ENCODE peak calls at places on chromosomes 11 and 22, in five cellular contexts. Z, K, R, H and N are unnamed samples.
A peak's percentile ranks its signal among the peaks of the same experiment; 100 is the strongest.

GRCh38 chr22:50274311-50274710 is 4.1 kb upstream of the MAPK11 start:
- DNase-seq in H (no peak), K (peak; percentile 66), Z (no peak), R (peak; percentile 73), N (peak; percentile 57)

GRCh38 chr11:64971421-64972233 is at the start of gene MAJIN:
- DNase-seq in K (peak; percentile 92), R (peak; percentile 86), Z (peak; percentile 90), H (peak; percentile 93), N (peak; percentile 90)

GRCh38 chr11:78030429-78031325 is 7.6 kb upstream of the KCTD14 start:
- DNase-seq in Z (peak; percentile 79), R (peak; percentile 62), H (no peak), K (no peak), N (peak; percentile 71)

GRCh38 chr11:62508336-62509058 is 38.1 kb downstream of the AHNAK start:
- DNase-seq in Z (peak; percentile 85), K (peak; percentile 96), H (no peak), R (peak; percentile 61), N (peak; percentile 80)

GRCh38 chr22:45648320-45649070 is 23.1 kb upstream of the ATXN10 start:
- DNase-seq in K (no peak), H (no peak), Z (no peak), R (peak; percentile 28), N (no peak)

GRCh38 chr11:14768789-14769188 is 123.2 kb downstream of the CYP2R1 start:
- DNase-seq in H (no peak), Z (no peak), K (no peak), R (no peak), N (no peak)

GRCh38 chr11:83681944-83682644 is 395.9 kb upstream of the CCDC90B start:
- DNase-seq in H (no peak), Z (no peak), R (no peak), K (no peak), N (no peak)

GRCh38 chr11:13668957-13669521 is 571 bp downstream of the FAR1 start:
- DNase-seq in Z (peak; percentile 68), K (peak; percentile 32), H (peak; percentile 26), R (no peak), N (peak; percentile 49)

GRCh38 chr22:31897842-31898241 is 46.5 kb upstream of the YWHAH start:
- DNase-seq in R (no peak), H (no peak), K (no peak), Z (no peak), N (no peak)

GRCh38 chr22:49334976-49335375 is 492.7 kb downstream of the BRD1 start:
- DNase-seq in H (no peak), Z (peak; percentile 14), K (no peak), R (no peak), N (no peak)

GRCh38 chr11:14881794-14882193 is 10.2 kb downstream of the CYP2R1 start:
- DNase-seq in K (no peak), Z (no peak), H (no peak), R (no peak), N (no peak)

GRCh38 chr11:94494200-94494545 is 389 bp downstream of the ANKRD49 start:
- DNase-seq in H (no peak), R (no peak), K (no peak), Z (no peak), N (no peak)

GRCh38 chr22:36931446-36931845 is 18.0 kb downstream of the CSF2RB start:
- DNase-seq in R (no peak), Z (no peak), H (no peak), K (no peak), N (no peak)

GRCh38 chr11:125132586-125132985 is 21.2 kb upstream of the TMEM218 start:
- DNase-seq in Z (no peak), H (no peak), K (peak; percentile 17), R (no peak), N (no peak)

GRCh38 chr22:35539910-35540599 is 576 bp upstream of the RASD2 start:
- DNase-seq in K (peak; percentile 63), H (peak; percentile 37), R (peak; percentile 66), Z (peak; percentile 61), N (peak; percentile 77)

GRCh38 chr22:29204617-29205183 is 996 bp upstream of the EMID1 start:
- DNase-seq in R (no peak), H (no peak), Z (no peak), K (no peak), N (no peak)

GRCh38 chr11:22666700-22667439 is 459 bp downstream of the GAS2 start:
- DNase-seq in H (no peak), K (no peak), Z (peak; percentile 48), R (peak; percentile 82), N (peak; percentile 33)

GRCh38 chr11:22669368-22669767 is 3.0 kb downstream of the GAS2 start:
- DNase-seq in Z (no peak), R (no peak), H (no peak), K (no peak), N (no peak)

GRCh38 chr11:22671751-22672150 is 5.3 kb downstream of the GAS2 start:
- DNase-seq in Z (no peak), H (no peak), K (no peak), R (no peak), N (no peak)

GRCh38 chr11:22668005-22668796 is 1.8 kb downstream of the GAS2 start:
- DNase-seq in R (no peak), K (no peak), Z (no peak), H (no peak), N (no peak)

GRCh38 chr11:22670803-22671202 is 4.4 kb downstream of the GAS2 start:
- DNase-seq in Z (no peak), H (no peak), R (no peak), K (peak; percentile 59), N (no peak)
- H3K27me3 ChIP-seq in Z (peaks cover 26% of the 10 kb centered on the region), H (peaks cover 44% of the 10 kb centered on the region), R (no peaks in the 10 kb centered on the region), K (no peaks in the 10 kb centered on the region), N (no peaks in the 10 kb centered on the region)

GRCh38 chr11:119513806-119514170 is 90.8 kb upstream of the THY1 start:
- DNase-seq in K (no peak), H (no peak), Z (no peak), R (no peak), N (no peak)

GRCh38 chr11:119516060-119516459 is 93.1 kb upstream of the THY1 start:
- DNase-seq in H (no peak), R (no peak), K (no peak), Z (no peak), N (no peak)

GRCh38 chr11:119512373-119512772 is 89.4 kb upstream of the THY1 start:
- DNase-seq in H (no peak), K (no peak), R (no peak), Z (no peak), N (no peak)

GRCh38 chr11:119511601-119512000 is 88.6 kb upstream of the THY1 start:
- DNase-seq in K (no peak), Z (no peak), R (no peak), H (no peak), N (no peak)

DNA sequence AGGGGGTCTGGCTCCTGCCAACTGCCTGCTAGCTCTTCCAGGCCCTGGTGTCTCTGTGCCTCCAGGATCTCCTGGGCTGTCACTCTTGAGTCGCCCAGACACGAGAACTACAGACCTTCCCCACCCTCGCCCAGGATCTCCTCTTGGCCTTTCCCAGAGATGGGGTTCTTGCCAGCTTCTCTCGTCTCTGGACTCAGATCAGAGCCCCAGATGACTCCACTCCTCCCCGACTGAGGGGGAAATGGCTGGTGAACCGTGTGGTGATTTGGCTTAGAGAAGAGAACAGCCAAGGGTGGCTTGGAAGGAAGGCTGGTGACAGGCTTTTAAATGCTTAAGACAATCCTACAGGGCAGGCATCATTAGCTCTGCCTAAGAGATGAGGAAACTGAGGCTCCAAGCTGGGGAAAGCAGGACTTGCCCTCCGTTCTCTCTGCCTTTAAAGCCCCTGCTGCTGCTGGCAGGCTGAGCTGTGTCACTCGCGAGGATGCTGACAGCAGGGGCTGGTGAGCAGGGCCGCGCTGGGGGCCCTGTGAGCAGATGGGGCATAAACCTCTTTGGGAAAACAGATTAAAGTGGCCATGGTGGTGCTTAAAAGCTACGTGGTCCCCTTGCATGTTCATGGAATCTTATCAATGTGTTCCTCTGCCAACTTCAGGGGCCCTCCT is 90.3 kb upstream of the THY1 start:
- DNase-seq in R (no peak), K (no peak), H (no peak), Z (no peak), N (no peak)
- H3K27ac ChIP-seq in R (no peak overlapping the region), K (no peak overlapping the region), H (no peak overlapping the region), Z (no peak overlapping the region), N (no peak overlapping the region)

GRCh38 chr11:100445231-100445735 is 241.8 kb upstream of the ARHGAP42 start:
- DNase-seq in Z (no peak), R (peak; percentile 65), H (no peak), K (no peak), N (no peak)
- H3K27me3 ChIP-seq in Z (no peaks in the 10 kb centered on the region), R (no peaks in the 10 kb centered on the region), H (no peaks in the 10 kb centered on the region), K (no peaks in the 10 kb centered on the region), N (no peaks in the 10 kb centered on the region)

GRCh38 chr11:118620529-118621070 is 13.2 kb downstream of the PHLDB1 start:
- DNase-seq in Z (peak; percentile 48), H (no peak), R (no peak), K (no peak), N (peak; percentile 64)
- H3K27ac ChIP-seq in Z (peak overlapping the region; percentile 80), H (no peak overlapping the region), R (peak overlapping the region; percentile 43), K (peak overlapping the region; percentile 57), N (peak overlapping the region; percentile 94)

DNA sequence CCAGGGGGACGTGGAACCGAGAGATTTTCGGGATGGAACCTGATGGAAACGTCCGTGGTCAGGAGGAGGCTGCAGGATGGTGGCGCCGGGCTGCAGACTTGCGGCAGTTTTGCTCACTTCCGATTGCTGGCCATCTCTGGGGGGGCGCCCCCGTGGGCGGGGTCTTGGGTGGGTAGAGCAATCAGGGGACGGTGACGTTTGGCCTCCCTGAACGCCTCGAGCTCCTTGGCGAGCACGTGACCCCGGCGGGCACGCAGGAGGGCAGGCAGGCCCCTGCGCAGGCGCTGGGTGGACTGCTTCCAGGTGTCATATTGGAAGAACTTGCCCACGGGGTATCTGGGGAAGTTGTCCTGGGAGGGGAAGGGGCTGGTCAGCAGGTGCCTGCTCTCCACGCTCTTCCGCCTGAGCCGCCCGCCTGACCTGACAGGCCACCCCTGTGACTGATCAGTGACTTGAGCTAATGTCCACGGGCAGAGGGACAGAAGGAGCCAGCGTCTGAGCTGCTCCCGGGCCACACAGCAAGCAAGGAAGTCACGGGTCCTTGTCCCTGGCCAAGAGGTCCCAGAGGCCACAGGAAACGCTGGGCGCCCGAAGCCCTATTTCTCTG is 6.2 kb downstream of the IGF2 start:
- DNase-seq in H (no peak), R (peak; percentile 50), Z (no peak), K (no peak), N (peak; percentile 9)
- H3K27me3 ChIP-seq in H (peaks cover 43% of the 10 kb centered on the region), R (no peaks in the 10 kb centered on the region), Z (peaks cover 64% of the 10 kb centered on the region), K (peaks cover 6% of the 10 kb centered on the region), N (peaks cover 44% of the 10 kb centered on the region)

DNA sequence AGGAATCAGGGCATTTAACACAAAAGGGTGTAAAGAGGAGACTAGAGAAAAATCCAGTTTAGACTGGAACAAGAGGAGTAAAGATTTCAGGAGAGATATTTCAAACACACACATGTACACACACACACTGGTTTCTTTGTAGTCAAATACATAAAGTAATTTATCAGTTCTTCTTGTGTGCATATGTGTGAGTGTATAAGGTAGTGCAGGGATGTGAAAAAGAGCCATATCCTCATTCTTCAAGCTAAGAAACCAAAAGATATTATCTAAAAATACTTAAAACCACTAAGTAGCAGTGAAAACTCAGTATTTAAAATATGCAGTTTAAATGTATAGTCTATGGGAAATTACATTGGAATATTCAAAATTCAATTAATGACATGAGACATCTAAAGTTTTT is 52.5 kb upstream of the CARD18 start:
- DNase-seq in R (no peak), H (no peak), K (no peak), Z (no peak), N (no peak)
- H3K27ac ChIP-seq in R (no peak overlapping the region), H (no peak overlapping the region), K (no peak overlapping the region), Z (no peak overlapping the region), N (no peak overlapping the region)